ENCODE peak calls at places on chromosomes 6 and 20, in four cellular contexts. S is transverse colon, Y is heart left ventricle, H is ovary. Z is an unnamed sample.

GRCh38 chr20:12053348-12053747 is 135.7 kb downstream of the BTBD3 start:
- DNase-seq in S (no peak), Y (no peak), H (no peak), Z (peak; percentile 14)

GRCh38 chr20:4513720-4514119 is 208.0 kb upstream of the PRND start:
- DNase-seq in S (no peak), Y (no peak), H (no peak), Z (no peak)

GRCh38 chr6:45949256-45949655 is 66.4 kb downstream of the CLIC5 start:
- DNase-seq in S (peak; percentile 18), Y (no peak), H (no peak), Z (peak; percentile 35)

GRCh38 chr6:12160350-12160749 is 129.8 kb upstream of the EDN1 start:
- DNase-seq in S (no peak), Y (no peak), H (no peak), Z (no peak)

GRCh38 chr20:24778585-24779031 is 170.5 kb upstream of the CST7 start:
- DNase-seq in S (peak; percentile 19), Y (no peak), H (no peak), Z (no peak)

GRCh38 chr6:18506387-18507017 is 119.4 kb downstream of the RNF144B start:
- DNase-seq in S (no peak), Y (no peak), H (no peak), Z (no peak)

GRCh38 chr6:126048635-126049034 is 62.3 kb downstream of the TRMT11 start:
- DNase-seq in S (no peak), Y (no peak), H (no peak), Z (no peak)

GRCh38 chr6:34900321-34901031 is 11.4 kb downstream of the ANKS1A start:
- DNase-seq in S (no peak), Y (no peak), H (no peak), Z (no peak)

GRCh38 chr6:120279706-120280105 is 930.1 kb upstream of the MAN1A1 start:
- DNase-seq in S (no peak), Y (no peak), H (no peak), Z (no peak)

GRCh38 chr6:126716012-126716411 is 376.1 kb downstream of the CENPW start:
- DNase-seq in S (no peak), Y (no peak), H (no peak), Z (no peak)

GRCh38 chr6:150874184-150874583 is 8.7 kb downstream of the MTHFD1L start:
- DNase-seq in S (no peak), Y (no peak), H (no peak), Z (no peak)

GRCh38 chr6:150880336-150880735 is 14.8 kb downstream of the MTHFD1L start:
- DNase-seq in S (no peak), Y (no peak), H (no peak), Z (no peak)

GRCh38 chr6:150877928-150878327 is 12.4 kb downstream of the MTHFD1L start:
- DNase-seq in S (peak; percentile 81), Y (no peak), H (no peak), Z (peak; percentile 53)

GRCh38 chr6:150878347-150879213 is 13.1 kb downstream of the MTHFD1L start:
- DNase-seq in S (no peak), Y (no peak), H (no peak), Z (no peak)

DNA sequence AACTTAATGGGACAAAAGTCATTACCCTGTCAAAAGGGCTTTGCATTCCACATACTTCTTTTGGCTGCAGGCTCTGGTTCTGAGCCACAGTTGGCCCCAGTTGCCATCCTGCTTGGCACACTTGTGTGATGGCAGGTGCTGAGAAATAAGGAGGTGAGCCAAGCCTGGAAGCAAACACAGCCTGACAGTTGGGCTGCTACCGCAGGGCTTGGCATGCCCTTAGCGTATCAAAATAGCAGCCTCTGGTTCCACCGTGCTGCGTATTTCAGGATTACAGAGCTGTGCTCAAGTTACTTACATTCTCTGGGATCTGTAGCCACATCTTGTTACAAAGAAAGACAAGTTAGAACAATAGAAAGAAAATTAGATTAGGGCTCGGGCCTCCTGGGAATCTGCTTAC is 11.1 kb downstream of the MTHFD1L start:
- DNase-seq in S (peak; percentile 44), Y (no peak), H (no peak), Z (no peak)
- TF ChIP-seq CTCF in S (no peak), Y (peak; percentile 41), H (no peak), Z (no peak)

DNA sequence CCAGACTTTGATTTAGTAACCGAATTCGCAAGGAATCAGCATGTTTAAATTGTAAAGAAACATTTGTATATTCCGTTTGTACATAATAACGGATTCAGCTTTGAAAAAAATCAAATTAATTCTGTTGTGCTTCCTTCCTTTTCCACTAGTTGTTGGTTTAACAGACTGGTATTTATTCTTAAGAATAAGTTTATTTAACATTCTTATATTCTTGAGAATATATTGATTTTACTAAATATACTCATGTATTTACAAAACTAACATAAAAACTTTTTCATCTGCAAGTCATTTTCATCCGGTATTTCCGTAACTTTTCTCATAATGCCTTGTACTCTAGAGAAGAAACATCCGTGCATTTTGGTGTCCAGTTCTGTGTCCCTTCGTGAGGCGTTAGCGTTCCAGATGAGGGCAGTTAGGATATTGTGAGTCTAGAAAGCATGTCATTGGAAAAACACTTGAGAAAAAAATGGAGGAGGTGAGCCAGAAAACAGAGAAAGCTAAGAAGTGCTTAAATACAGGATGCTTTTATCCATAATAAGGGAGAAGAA is 1.6 kb downstream of the WRNIP1 start:
- DNase-seq in S (no peak), Y (no peak), H (no peak), Z (no peak)
- TF ChIP-seq CTCF in S (no peak), Y (no peak), H (no peak), Z (no peak)

DNA sequence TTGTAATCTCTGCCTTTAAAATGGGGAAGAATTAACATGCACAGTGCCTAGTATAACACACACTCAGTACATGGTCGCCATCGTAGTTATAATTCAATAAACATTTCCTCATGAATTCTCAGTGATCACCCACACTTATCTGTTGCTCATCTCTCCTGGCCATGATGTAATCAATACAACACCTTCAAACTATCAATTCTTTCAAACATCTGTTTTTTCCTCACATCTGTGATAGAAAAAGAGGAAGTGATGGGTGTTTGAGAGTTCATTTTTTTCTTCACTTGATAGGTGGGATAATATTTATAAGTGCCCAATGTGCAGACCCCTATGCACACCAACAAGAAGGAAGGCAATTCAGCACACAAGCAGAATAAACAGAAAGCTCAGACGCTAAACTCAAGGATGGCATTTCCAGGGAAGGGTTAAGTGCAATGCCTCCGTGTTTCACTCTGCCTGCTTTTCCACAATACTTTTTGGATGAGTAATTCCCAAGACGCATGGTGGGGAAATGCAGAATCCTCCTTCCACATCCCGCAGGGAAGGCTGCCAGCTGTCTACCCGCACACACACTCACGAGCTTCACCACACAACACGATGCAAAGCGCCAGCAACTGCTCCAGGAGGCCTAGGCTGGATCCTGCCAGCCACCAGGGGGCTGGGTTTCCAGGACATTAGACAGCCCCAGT is 100.3 kb downstream of the GMPR start:
- DNase-seq in S (peak; percentile 62), Y (peak; percentile 83), H (peak; percentile 87), Z (peak; percentile 9)
- TF ChIP-seq CTCF in S (peak; percentile 22), Y (peak; percentile 59), H (no peak), Z (no peak)

DNA sequence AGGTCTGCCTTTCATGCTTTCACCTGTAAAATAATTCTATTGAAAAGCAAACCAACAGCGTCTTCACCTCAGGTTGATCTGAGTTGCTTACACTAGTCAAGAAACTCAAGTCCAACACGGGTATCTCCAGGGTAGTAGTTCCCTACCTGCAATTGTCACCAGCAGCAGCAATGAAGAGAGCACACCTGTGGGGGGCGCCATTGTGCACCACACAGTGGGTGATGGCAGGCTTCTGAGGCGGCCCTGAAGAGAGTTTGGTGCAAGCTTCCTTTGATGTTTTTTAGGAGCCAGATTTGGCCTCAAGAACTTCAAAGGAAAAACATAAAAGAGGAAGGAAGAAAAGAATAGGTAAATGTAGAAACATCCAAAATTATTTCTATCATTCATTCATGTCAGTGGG is 45.1 kb downstream of the KIAA0319 start:
- DNase-seq in S (no peak), Y (no peak), H (no peak), Z (no peak)
- TF ChIP-seq CTCF in S (no peak), Y (no peak), H (no peak), Z (peak; percentile 58)

GRCh38 chr6:8069887-8070286 is 5.7 kb upstream of the BLOC1S5 start:
- DNase-seq in S (no peak), Y (no peak), H (no peak), Z (no peak)

GRCh38 chr6:8064638-8065518 is 689 bp upstream of the BLOC1S5 start:
- DNase-seq in S (no peak), Y (no peak), H (no peak), Z (no peak)

GRCh38 chr6:8065519-8065911 is 1.3 kb upstream of the BLOC1S5 start:
- DNase-seq in S (no peak), Y (no peak), H (no peak), Z (no peak)

GRCh38 chr6:8063762-8064637 is at the start of gene BLOC1S5:
- DNase-seq in S (peak; percentile 98), Y (peak; percentile 97), H (peak; percentile 96), Z (peak; percentile 90)

GRCh38 chr6:8066108-8066507 is 1.9 kb upstream of the BLOC1S5 start:
- DNase-seq in S (no peak), Y (no peak), H (no peak), Z (no peak)
- TF ChIP-seq CTCF in S (no peak), Y (no peak), H (no peak), Z (no peak)

Z was measured in Calu3.